ENCODE peak calls at places on chromosomes 5 and 9, in five cellular contexts. G is hepatocyte, R is fibroblast of lung, Z is mammary epithelial cell, O is GM23248. D is an unnamed sample. For H3K9me3, the result is how much of the 10 kb centered on the place peaks cover.

GRCh38 chr9:27258662-27259061 is 38.3 kb downstream of the EQTN start:
- DNase-seq in R (no peak), O (no peak), Z (no peak), G (no peak), D (no peak)

GRCh38 chr5:154770111-154770510 is 14.9 kb downstream of the LARP1 start:
- DNase-seq in O (no peak), Z (no peak), G (no peak), R (no peak), D (no peak)

GRCh38 chr5:82364497-82364896 is 86.3 kb upstream of the RPS23 start:
- DNase-seq in Z (peak), G (peak), R (peak), O (peak), D (no peak)

GRCh38 chr5:11384441-11385250 is 519.6 kb downstream of the CTNND2 start:
- DNase-seq in R (no peak), Z (peak), G (peak), O (peak), D (no peak)

GRCh38 chr9:76369583-76369982 is 24.6 kb downstream of the RFK start:
- DNase-seq in R (peak), G (peak), Z (peak), O (no peak), D (no peak)

GRCh38 chr9:20447291-20447690 is 175.0 kb downstream of the MLLT3 start:
- DNase-seq in O (peak), R (no peak), Z (no peak), G (no peak), D (no peak)

GRCh38 chr9:5876711-5877110 is 14.0 kb upstream of the MLANA start:
- DNase-seq in G (no peak), R (no peak), Z (peak), O (no peak), D (no peak)

GRCh38 chr5:179393078-179393477 is 47.8 kb upstream of the ADAMTS2 start:
- DNase-seq in Z (peak), G (no peak), R (peak), O (peak), D (no peak)

GRCh38 chr9:82254646-82255367 is 266.2 kb downstream of the SPATA31D1 start:
- DNase-seq in G (no peak), R (no peak), O (peak), Z (peak), D (no peak)

GRCh38 chr5:176415240-176416122 is 858 bp downstream of the CLTB start:
- DNase-seq in Z (peak), G (peak), R (peak), O (peak), D (no peak)

GRCh38 chr5:35617435-35618296 is at the start of gene SPEF2:
- DNase-seq in Z (peak), R (peak), G (peak), O (peak), D (peak)

GRCh38 chr9:3746296-3747275 is 220.8 kb upstream of the RFX3 start:
- DNase-seq in R (peak), Z (peak), G (peak), O (peak), D (peak)

DNA sequence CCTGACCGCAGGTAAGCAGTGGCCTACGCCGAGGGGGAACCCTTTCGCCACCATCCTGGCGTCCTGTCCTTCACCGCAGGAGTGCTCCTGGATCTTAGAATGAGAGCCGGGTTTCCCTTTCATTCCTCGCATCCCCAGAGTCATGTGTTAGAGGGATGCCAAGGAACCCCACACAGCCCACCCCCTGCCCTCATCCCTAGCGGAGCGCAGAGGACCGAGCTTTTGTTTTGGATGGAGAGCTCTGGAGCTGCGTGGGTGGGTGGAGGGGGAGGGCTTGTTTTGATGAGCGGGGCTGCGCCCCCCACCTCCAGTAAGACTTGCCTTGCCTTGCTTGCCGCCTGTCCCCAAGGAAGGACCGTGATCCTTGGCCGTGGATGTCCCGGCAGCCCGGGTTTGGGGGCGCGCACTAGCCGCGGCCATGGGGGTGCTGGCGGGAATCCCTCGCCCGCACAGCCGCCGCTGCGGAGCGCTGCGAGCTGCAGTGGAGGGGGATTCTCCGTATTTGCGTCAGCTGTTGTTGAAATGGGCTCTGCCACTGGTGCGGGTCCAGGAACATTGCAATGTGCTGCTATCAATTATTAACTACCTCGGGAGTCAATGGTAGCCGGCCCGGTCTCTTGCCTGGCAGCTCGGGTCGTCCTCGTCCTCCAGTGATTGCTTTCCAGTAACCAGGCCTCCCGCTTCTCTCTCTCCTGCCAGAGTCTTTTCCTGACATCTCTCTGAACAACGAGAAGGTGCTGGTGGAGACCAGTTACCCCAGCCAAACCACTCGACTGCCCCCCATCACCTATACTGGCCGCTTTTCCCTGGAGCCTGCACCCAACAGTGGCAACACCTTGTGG is 1.0 kb downstream of the EGR1 start:
- DNase-seq in R (peak), Z (no peak), O (peak), G (peak), D (no peak)
- TF ChIP-seq EZH2 in R (no peak), Z (no peak), O (no peak), G (no peak), D (no peak)

DNA sequence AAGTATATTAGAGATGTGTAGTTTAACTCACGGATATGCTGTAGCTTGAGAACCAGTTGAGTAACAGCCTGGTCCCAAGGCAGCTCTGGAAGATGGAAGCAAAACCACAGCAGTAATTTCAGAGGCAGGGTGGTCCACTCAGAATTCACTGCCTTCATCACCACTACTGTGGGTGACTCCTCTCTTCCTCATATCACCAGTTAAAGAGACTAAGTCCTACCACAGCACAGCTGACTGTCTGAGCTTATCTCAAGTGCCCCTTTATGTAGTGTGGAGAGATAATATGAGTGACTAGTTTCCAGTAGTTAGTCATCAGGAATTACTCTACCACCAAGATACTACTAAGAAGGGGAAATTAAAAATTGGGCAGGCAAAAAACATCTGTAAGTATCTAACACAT is 1571.2 kb upstream of the C9orf72 start:
- DNase-seq in G (no peak), Z (peak), O (no peak), R (no peak), D (no peak)
- H3K9me3 ChIP-seq in G (under half), Z (under half), O (under half), R (under half), D (under half)

GRCh38 chr9:116238751-116239340 is 85.3 kb downstream of the PAPPA start:
- DNase-seq in G (no peak), O (peak), Z (no peak), R (no peak), D (no peak)
- H3K27ac ChIP-seq in G (peak), O (peak), Z (no peak), R (peak), D (no peak)

DNA sequence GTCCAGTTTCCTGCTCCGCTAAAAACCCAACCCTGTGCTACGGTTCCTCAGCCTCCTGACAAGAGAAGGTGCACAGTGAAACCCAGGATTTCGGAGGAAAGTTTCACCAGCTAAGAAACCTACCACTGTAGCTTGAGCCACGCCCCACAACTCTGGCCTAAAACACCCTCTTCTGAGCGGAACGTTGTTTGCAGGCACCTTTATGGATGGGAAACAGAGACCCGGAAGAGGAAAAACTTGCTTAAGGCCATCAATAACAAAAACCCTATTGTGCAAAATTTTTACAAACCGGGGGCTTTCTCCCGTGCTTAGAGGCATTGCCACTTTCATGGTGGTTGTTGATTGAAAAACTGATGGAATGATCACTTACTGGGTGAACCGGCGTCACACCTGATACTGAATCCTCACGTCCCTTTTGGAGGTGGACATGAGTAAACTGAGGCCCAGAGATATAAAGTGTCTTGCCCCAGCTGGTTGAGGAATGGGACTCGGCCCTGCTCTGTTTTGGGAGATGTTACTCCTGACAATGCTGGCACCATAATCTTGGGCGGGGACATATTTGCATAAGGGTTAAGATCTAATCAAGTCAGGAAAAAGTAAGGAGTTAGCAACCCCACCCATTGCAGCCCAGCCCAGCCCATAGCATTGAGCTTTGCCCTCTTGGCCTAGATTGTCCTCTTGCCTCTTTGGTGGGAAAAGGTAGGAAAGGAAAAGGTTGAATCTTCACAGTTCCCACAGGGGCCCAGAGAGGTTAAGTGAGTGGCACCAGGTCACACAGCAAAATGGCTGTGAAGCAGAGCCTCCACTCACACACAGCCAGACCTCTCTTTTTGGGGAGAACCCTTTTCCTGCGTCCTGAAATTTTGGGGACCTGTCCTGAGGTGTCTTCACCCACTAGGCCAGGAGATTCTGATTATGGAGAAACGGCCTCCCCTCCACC is 23.2 kb upstream of the PTGS1 start:
- DNase-seq in Z (peak), G (peak), O (peak), R (no peak), D (no peak)
- TF ChIP-seq EZH2 in Z (no peak), G (peak), O (no peak), R (no peak), D (no peak)

GRCh38 chr5:135533794-135534193 is 2.0 kb downstream of the NEUROG1 start:
- DNase-seq in O (no peak), G (no peak), R (no peak), Z (no peak), D (no peak)
- H3K9me3 ChIP-seq in O (under half), G (under half), R (under half), Z (under half), D (under half)

DNA sequence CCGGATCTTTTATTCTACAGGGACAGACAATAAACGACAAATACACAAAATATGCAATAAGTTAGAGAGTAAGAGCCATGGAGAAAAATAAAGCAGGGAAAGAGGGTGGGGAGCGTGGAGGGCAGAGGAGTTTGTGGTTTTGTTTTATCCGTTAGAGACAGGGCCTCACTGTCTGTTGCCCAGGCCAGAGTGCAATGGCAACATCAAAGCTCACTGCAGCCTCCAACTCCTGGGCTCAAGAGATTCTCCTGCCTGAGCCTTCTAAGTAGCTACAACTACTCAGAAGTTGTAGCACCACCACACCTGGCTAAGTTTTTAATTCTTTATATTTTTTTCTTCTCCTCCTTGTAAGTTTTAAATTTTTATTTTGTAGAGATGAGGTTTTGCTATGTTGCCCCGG is 54.5 kb upstream of the CTNNA1 start:
- DNase-seq in G (no peak), O (no peak), R (no peak), Z (no peak), D (no peak)
- H3K27ac ChIP-seq in G (no peak), O (no peak), R (no peak), Z (no peak), D (no peak)

GRCh38 chr5:180590543-180591248 is 603 bp downstream of the SCGB3A1 start:
- DNase-seq in Z (no peak), O (no peak), G (no peak), R (no peak), D (no peak)
- TF ChIP-seq EZH2 in Z (no peak), O (peak), G (peak), R (peak), D (peak)

DNA sequence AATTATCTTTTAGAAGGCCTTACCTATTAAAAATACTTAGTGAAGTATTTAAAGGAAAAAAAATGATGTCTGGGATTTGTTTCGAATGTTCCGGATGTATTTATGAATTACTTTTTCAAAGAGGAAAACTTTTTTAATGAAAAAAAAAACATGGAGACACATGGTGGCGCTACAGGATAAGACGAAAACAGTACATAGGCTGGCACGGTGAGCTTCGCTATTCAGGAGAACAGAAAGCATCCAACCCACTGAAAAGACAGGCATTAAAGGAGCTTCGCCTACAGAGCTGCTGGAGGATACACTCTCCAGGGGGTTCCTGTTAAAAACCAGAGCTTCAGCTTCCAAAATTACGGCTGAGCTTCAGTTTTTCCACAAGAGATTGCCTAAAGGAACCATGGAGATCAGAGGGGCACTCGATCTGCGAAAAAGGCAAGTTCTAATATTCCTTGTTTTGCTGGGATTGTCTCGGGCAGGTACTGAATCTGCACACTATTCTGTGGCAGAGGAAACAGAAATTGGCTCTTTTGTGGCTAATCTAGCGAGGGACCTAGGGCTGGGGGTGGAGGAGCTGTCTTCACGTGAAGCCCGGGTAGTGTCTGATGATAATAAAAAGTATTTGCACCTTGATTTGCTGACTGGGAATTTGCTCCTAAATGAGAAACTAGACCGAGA is at the start of gene PCDHB14:
- DNase-seq in R (peak), G (peak), Z (peak), O (peak), D (no peak)
- H3K9me3 ChIP-seq in R (under half), G (under half), Z (under half), O (under half), D (under half)

D was measured in keratinocyte.